ENCODE peak calls at places on chromosomes 13 and 19, in five cellular contexts. C is thyroid gland, J is upper lobe of left lung, H is ovary, P is uterus. V is an unnamed sample.

GRCh38 chr19:10979950-10980349 is 19.1 kb downstream of the SMARCA4 start:
- DNase-seq in C (no peak), H (no peak), J (no peak), P (no peak), V (peak; percentile 23)

GRCh38 chr13:106533940-106534843 is 1.3 kb downstream of the EFNB2 start:
- DNase-seq in P (peak; percentile 38), J (peak; percentile 91), C (peak; percentile 54), H (peak; percentile 38), V (peak; percentile 27)

GRCh38 chr13:106567421-106568224 is at the start of gene ARGLU1:
- DNase-seq in J (peak; percentile 97), C (peak; percentile 90), P (peak; percentile 92), H (peak; percentile 96), V (peak; percentile 96)

GRCh38 chr19:3852614-3853254 is 16.1 kb downstream of the ZFR2 start:
- DNase-seq in P (no peak), J (no peak), H (no peak), C (no peak), V (peak; percentile 15)

GRCh38 chr13:76928456-76928855 is 19.9 kb upstream of the ACOD1 start:
- DNase-seq in C (no peak), H (no peak), P (no peak), J (no peak), V (no peak)

GRCh38 chr19:35247526-35248309 is 1.1 kb upstream of the LSR start:
- DNase-seq in P (no peak), C (peak; percentile 95), J (peak; percentile 94), H (peak; percentile 29), V (peak; percentile 84)

GRCh38 chr13:52010890-52011689 is at the start of gene ATP7B:
- DNase-seq in J (peak; percentile 63), P (no peak), H (no peak), C (peak; percentile 34), V (peak; percentile 24)

GRCh38 chr13:51681037-51681678 is 96.9 kb downstream of the WDFY2 start:
- DNase-seq in C (no peak), P (no peak), H (no peak), J (no peak), V (no peak)

GRCh38 chr13:33176526-33176925 is 109.0 kb downstream of the STARD13 start:
- DNase-seq in H (no peak), J (no peak), C (no peak), P (no peak), V (no peak)

GRCh38 chr13:68697551-68697950 is 1410.1 kb upstream of the ATXN8OS start:
- DNase-seq in P (no peak), J (no peak), C (no peak), H (no peak), V (no peak)

GRCh38 chr13:112744306-112745021 is 54.6 kb downstream of the ATP11A start:
- DNase-seq in C (peak; percentile 77), P (peak; percentile 17), J (no peak), H (no peak), V (no peak)

GRCh38 chr19:1850809-1851544 is 2.7 kb upstream of the REXO1 start:
- DNase-seq in J (no peak), H (no peak), C (no peak), P (no peak), V (no peak)

GRCh38 chr13:99383946-99384345 is 76.7 kb upstream of the GPR183 start:
- DNase-seq in J (no peak), C (no peak), P (no peak), H (no peak), V (no peak)

GRCh38 chr19:46772170-46773017 is 16.0 kb downstream of the SLC1A5 start:
- DNase-seq in H (no peak), P (no peak), J (no peak), C (no peak), V (no peak)

GRCh38 chr19:28012361-28012760 is 1200.6 kb downstream of the UQCRFS1 start:
- DNase-seq in J (no peak), H (no peak), C (no peak), P (no peak), V (no peak)

GRCh38 chr19:18085702-18086457 is 854 bp downstream of the IL12RB1 start:
- DNase-seq in C (no peak), P (no peak), J (no peak), H (no peak), V (no peak)

GRCh38 chr19:6568010-6568411 is 22.9 kb downstream of the CD70 start:
- DNase-seq in C (no peak), P (no peak), H (no peak), J (no peak), V (no peak)

GRCh38 chr13:108961542-108962125 is 332.2 kb downstream of the MYO16 start:
- DNase-seq in J (no peak), C (no peak), P (no peak), H (no peak), V (peak; percentile 19)
- TF ChIP-seq CTCF in J (peak; percentile 74), C (peak; percentile 86), P (peak; percentile 76), H (peak; percentile 65), V (peak; percentile 84)

GRCh38 chr13:72462726-72463125 is 264.7 kb downstream of the MZT1 start:
- DNase-seq in P (no peak), C (no peak), J (no peak), H (no peak), V (no peak)
- TF ChIP-seq POLR2A in P (no peak), C (no peak), J (no peak), H (no peak), V (no peak)

GRCh38 chr19:39086401-39086800 is 2.2 kb downstream of the ACP7 start:
- DNase-seq in H (no peak), C (no peak), P (no peak), J (no peak), V (no peak)

GRCh38 chr19:39084732-39085080 is 538 bp downstream of the ACP7 start:
- DNase-seq in J (no peak), C (no peak), P (no peak), H (no peak), V (no peak)

GRCh38 chr19:39083599-39083982 is 577 bp upstream of the ACP7 start:
- DNase-seq in J (no peak), H (no peak), C (no peak), P (no peak), V (no peak)

GRCh38 chr19:39083983-39084731 is at the start of gene ACP7:
- DNase-seq in J (peak; percentile 77), H (no peak), C (no peak), P (no peak), V (no peak)

DNA sequence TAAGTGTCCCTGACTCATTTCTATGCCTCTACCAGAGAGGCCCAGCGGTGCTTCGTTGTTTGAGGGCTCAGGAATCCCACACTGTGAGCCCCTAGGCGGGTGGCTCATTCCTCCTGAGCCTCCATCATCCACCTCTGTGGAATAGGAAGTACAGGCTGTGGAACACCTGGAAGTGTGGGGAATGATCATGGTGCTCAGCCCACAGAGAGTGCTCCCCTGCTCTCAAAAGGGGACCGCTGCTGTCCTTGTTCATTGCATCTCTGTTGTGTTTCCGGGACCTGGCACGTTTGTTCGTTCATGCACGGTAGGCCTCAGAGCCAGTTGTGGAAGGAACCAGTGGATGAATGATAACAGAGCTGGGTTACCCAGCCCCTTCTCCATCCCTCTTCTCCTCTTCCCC is 1.2 kb downstream of the ACP7 start:
- DNase-seq in C (no peak), H (no peak), J (no peak), P (no peak), V (no peak)
- TF ChIP-seq CTCF in C (no peak), H (no peak), J (no peak), P (no peak), V (no peak)

GRCh38 chr19:13079542-13079986 is 23.1 kb downstream of the LYL1 start:
- DNase-seq in C (peak; percentile 57), P (peak; percentile 83), H (peak; percentile 83), J (no peak), V (no peak)
- TF ChIP-seq POLR2A in C (no peak), P (peak; percentile 26), H (no peak), J (no peak), V (no peak)

V was measured in adrenal gland.